ENCODE peak calls at places on chromosome 22, in seven cellular contexts. W, R, J, Q, D, S and B are unnamed samples.

GRCh38 chr22:50627452-50627913 is 469 bp downstream of the ARSA start:
- DNase-seq in W (no peak), R (no peak), J (no peak), Q (no peak), D (peak), S (no peak), B (no peak)

GRCh38 chr22:43392385-43392989 is 19.3 kb upstream of the MPPED1 start:
- DNase-seq in W (no peak), R (no peak), J (no peak), Q (no peak), D (no peak), S (no peak), B (peak)

GRCh38 chr22:28939394-28939793 is 56.0 kb downstream of the ZNRF3 start:
- DNase-seq in W (no peak), R (no peak), J (no peak), Q (no peak), D (no peak), S (no peak), B (no peak)

GRCh38 chr22:18048441-18048898 is 24.1 kb upstream of the MICAL3 start:
- DNase-seq in W (no peak), R (no peak), J (peak), Q (no peak), D (no peak), S (no peak), B (no peak)

GRCh38 chr22:31328545-31328960 is 17.6 kb downstream of the PATZ1 start:
- DNase-seq in W (no peak), R (no peak), J (no peak), Q (no peak), D (no peak), S (no peak), B (no peak)

GRCh38 chr22:26894362-26894761 is 237.0 kb downstream of the MIAT start:
- DNase-seq in W (no peak), R (no peak), J (no peak), Q (no peak), D (no peak), S (no peak), B (no peak)

GRCh38 chr22:43144949-43145348 is 1.8 kb upstream of the MCAT start:
- DNase-seq in W (no peak), R (no peak), J (no peak), Q (no peak), D (no peak), S (no peak), B (no peak)

GRCh38 chr22:31097941-31098632 is 9.3 kb downstream of the SELENOM start:
- DNase-seq in W (no peak), R (no peak), J (no peak), Q (no peak), D (no peak), S (no peak), B (no peak)

GRCh38 chr22:42944409-42944808 is 70.5 kb downstream of the PACSIN2 start:
- DNase-seq in W (no peak), R (no peak), J (no peak), Q (no peak), D (no peak), S (no peak), B (no peak)

GRCh38 chr22:34914871-34915270 is 151.1 kb upstream of the ISX start:
- DNase-seq in W (no peak), R (no peak), J (peak), Q (no peak), D (peak), S (no peak), B (no peak)

GRCh38 chr22:49960967-49961600 is 512 bp downstream of the PIM3 start:
- DNase-seq in W (peak), R (no peak), J (no peak), Q (peak), D (peak), S (peak), B (no peak)

GRCh38 chr22:42856179-42856864 is 751 bp downstream of the ARFGAP3 start:
- DNase-seq in W (peak), R (peak), J (peak), Q (peak), D (peak), S (no peak), B (peak)

GRCh38 chr22:36399473-36399780 is 11.7 kb upstream of the MYH9 start:
- DNase-seq in W (no peak), R (no peak), J (no peak), Q (no peak), D (no peak), S (no peak), B (no peak)

GRCh38 chr22:42553475-42554361 is at the start of gene SERHL2:
- DNase-seq in W (peak), R (peak), J (peak), Q (peak), D (peak), S (peak), B (peak)

GRCh38 chr22:28139993-28140392 is 220.9 kb upstream of the PITPNB start:
- DNase-seq in W (no peak), R (no peak), J (peak), Q (no peak), D (peak), S (no peak), B (no peak)

GRCh38 chr22:36466258-36466657 is 15.2 kb downstream of the TXN2 start:
- DNase-seq in W (no peak), R (no peak), J (no peak), Q (no peak), D (no peak), S (no peak), B (no peak)

GRCh38 chr22:18067548-18068341 is 10.0 kb upstream of the PEX26 start:
- DNase-seq in W (no peak), R (no peak), J (no peak), Q (no peak), D (no peak), S (no peak), B (no peak)

GRCh38 chr22:42777126-42777525 is 56.5 kb upstream of the A4GALT start:
- DNase-seq in W (no peak), R (no peak), J (no peak), Q (no peak), D (no peak), S (no peak), B (no peak)

GRCh38 chr22:41951898-41952474 is at the start of gene SMIM45:
- DNase-seq in W (no peak), R (no peak), J (no peak), Q (peak), D (peak), S (no peak), B (peak)

GRCh38 chr22:17086750-17087149 is 1.9 kb downstream of the IL17RA start:
- DNase-seq in W (no peak), R (no peak), J (no peak), Q (peak), D (no peak), S (peak), B (no peak)

GRCh38 chr22:40637181-40638150 is 947 bp upstream of the MRTFA start:
- DNase-seq in W (peak), R (peak), J (peak), Q (peak), D (no peak), S (no peak), B (peak)

GRCh38 chr22:19976671-19977070 is 35.1 kb upstream of the TXNRD2 start:
- DNase-seq in W (no peak), R (no peak), J (no peak), Q (no peak), D (no peak), S (no peak), B (no peak)

GRCh38 chr22:36454916-36455570 is 26.4 kb downstream of the TXN2 start:
- DNase-seq in W (peak), R (peak), J (peak), Q (peak), D (peak), S (peak), B (peak)

GRCh38 chr22:46002757-46003270 is 25.9 kb upstream of the WNT7B start:
- DNase-seq in W (no peak), R (no peak), J (peak), Q (peak), D (no peak), S (peak), B (no peak)

GRCh38 chr22:37472418-37473006 is 13.7 kb downstream of the MFNG start:
- DNase-seq in W (peak), R (peak), J (peak), Q (peak), D (peak), S (peak), B (no peak)

GRCh38 chr22:43814264-43814663 is 2.2 kb upstream of the EFCAB6 start:
- DNase-seq in W (no peak), R (no peak), J (no peak), Q (no peak), D (no peak), S (no peak), B (no peak)

GRCh38 chr22:27751277-27752070 is 50.1 kb downstream of the MN1 start:
- DNase-seq in W (no peak), R (no peak), J (no peak), Q (no peak), D (no peak), S (no peak), B (no peak)

GRCh38 chr22:37187891-37188761 is at the start of gene C1QTNF6:
- DNase-seq in W (no peak), R (no peak), J (peak), Q (peak), D (peak), S (peak), B (no peak)